ENCODE peak calls at places on chromosomes 7 and 10, in nine cellular contexts. One of them, this sample, is unnamed.
A peak's percentile ranks its signal among the peaks of the same experiment; 100 is the strongest.

GRCh38 chr7:44615149-44615611 is 8.8 kb downstream of the OGDH start:
- DNase-seq in COR-L47: no peak
- DNase-seq in NCI-H748 treated with DMSO at 0.1 percent for 48 hours: no peak
- DNase-seq in BE2C: no peak
- DNase-seq in SW 1271: no peak
- DNase-seq in tibial nerve: no peak
- DNase-seq in AG10803: no peak
- DNase-seq in GM03348: no peak
- DNase-seq in head of caudate nucleus: no peak
- DNase-seq in this sample: peak; percentile 64

GRCh38 chr10:119595715-119596515 is 849 bp downstream of the TIAL1 start:
- DNase-seq in head of caudate nucleus: peak; percentile 62
- DNase-seq in BE2C: peak; percentile 35
- DNase-seq in NCI-H748 treated with DMSO at 0.1 percent for 48 hours: no peak
- DNase-seq in GM03348: peak; percentile 78
- DNase-seq in COR-L47: peak; percentile 11
- DNase-seq in tibial nerve: no peak
- DNase-seq in AG10803: peak; percentile 43
- DNase-seq in SW 1271: no peak
- DNase-seq in this sample: peak; percentile 79

GRCh38 chr7:28409716-28410627 is 2.3 kb upstream of the CREB5 start:
- DNase-seq in AG10803: peak; percentile 38
- DNase-seq in tibial nerve: peak; percentile 43
- DNase-seq in head of caudate nucleus: peak; percentile 44
- DNase-seq in GM03348: peak; percentile 64
- DNase-seq in NCI-H748 treated with DMSO at 0.1 percent for 48 hours: no peak
- DNase-seq in SW 1271: no peak
- DNase-seq in BE2C: peak; percentile 56
- DNase-seq in COR-L47: no peak
- DNase-seq in this sample: peak; percentile 70

GRCh38 chr7:156545989-156546388 is 94.6 kb upstream of the RNF32 start:
- DNase-seq in AG10803: no peak
- DNase-seq in COR-L47: peak; percentile 74
- DNase-seq in SW 1271: no peak
- DNase-seq in tibial nerve: no peak
- DNase-seq in GM03348: no peak
- DNase-seq in NCI-H748 treated with DMSO at 0.1 percent for 48 hours: peak; percentile 86
- DNase-seq in head of caudate nucleus: peak; percentile 42
- DNase-seq in BE2C: no peak
- DNase-seq in this sample: no peak

GRCh38 chr10:119190353-119190752 is 11.7 kb upstream of the PRDX3 start:
- DNase-seq in NCI-H748 treated with DMSO at 0.1 percent for 48 hours: no peak
- DNase-seq in SW 1271: peak; percentile 63
- DNase-seq in BE2C: no peak
- DNase-seq in tibial nerve: no peak
- DNase-seq in GM03348: peak; percentile 88
- DNase-seq in head of caudate nucleus: no peak
- DNase-seq in AG10803: peak; percentile 98
- DNase-seq in COR-L47: no peak
- DNase-seq in this sample: no peak

GRCh38 chr7:106616692-106617052 is 44.3 kb downstream of the CCDC71L start:
- DNase-seq in COR-L47: no peak
- DNase-seq in AG10803: no peak
- DNase-seq in GM03348: no peak
- DNase-seq in BE2C: no peak
- DNase-seq in SW 1271: no peak
- DNase-seq in NCI-H748 treated with DMSO at 0.1 percent for 48 hours: no peak
- DNase-seq in tibial nerve: no peak
- DNase-seq in head of caudate nucleus: no peak
- DNase-seq in this sample: no peak

GRCh38 chr10:35409094-35409582 is 72.8 kb downstream of the CCNY start:
- DNase-seq in COR-L47: no peak
- DNase-seq in SW 1271: no peak
- DNase-seq in NCI-H748 treated with DMSO at 0.1 percent for 48 hours: no peak
- DNase-seq in GM03348: peak; percentile 88
- DNase-seq in tibial nerve: no peak
- DNase-seq in AG10803: peak; percentile 86
- DNase-seq in BE2C: peak; percentile 36
- DNase-seq in head of caudate nucleus: peak; percentile 66
- DNase-seq in this sample: no peak

GRCh38 chr10:3467052-3467906 is 294.7 kb upstream of the PITRM1 start:
- DNase-seq in NCI-H748 treated with DMSO at 0.1 percent for 48 hours: peak; percentile 66
- DNase-seq in SW 1271: peak; percentile 75
- DNase-seq in AG10803: peak; percentile 100
- DNase-seq in head of caudate nucleus: peak; percentile 44
- DNase-seq in tibial nerve: peak; percentile 77
- DNase-seq in COR-L47: no peak
- DNase-seq in BE2C: no peak
- DNase-seq in GM03348: peak; percentile 77
- DNase-seq in this sample: peak; percentile 89

GRCh38 chr10:105063796-105064195 is 422.7 kb downstream of the SORCS3 start:
- DNase-seq in COR-L47: no peak
- DNase-seq in BE2C: peak; percentile 19
- DNase-seq in tibial nerve: no peak
- DNase-seq in AG10803: peak; percentile 61
- DNase-seq in SW 1271: no peak
- DNase-seq in GM03348: no peak
- DNase-seq in head of caudate nucleus: peak; percentile 47
- DNase-seq in NCI-H748 treated with DMSO at 0.1 percent for 48 hours: peak; percentile 21
- DNase-seq in this sample: no peak

GRCh38 chr7:28037220-28038010 is 143.2 kb downstream of the JAZF1 start:
- DNase-seq in tibial nerve: no peak
- DNase-seq in SW 1271: peak; percentile 89
- DNase-seq in BE2C: peak; percentile 24
- DNase-seq in AG10803: peak; percentile 95
- DNase-seq in COR-L47: no peak
- DNase-seq in NCI-H748 treated with DMSO at 0.1 percent for 48 hours: no peak
- DNase-seq in GM03348: peak; percentile 71
- DNase-seq in head of caudate nucleus: no peak
- DNase-seq in this sample: no peak

GRCh38 chr7:47814905-47815613 is 133.2 kb downstream of the PKD1L1 start:
- DNase-seq in head of caudate nucleus: no peak
- DNase-seq in AG10803: no peak
- DNase-seq in GM03348: no peak
- DNase-seq in COR-L47: no peak
- DNase-seq in SW 1271: no peak
- DNase-seq in NCI-H748 treated with DMSO at 0.1 percent for 48 hours: no peak
- DNase-seq in tibial nerve: no peak
- DNase-seq in BE2C: no peak
- DNase-seq in this sample: no peak

GRCh38 chr7:102270176-102270887 is 16.3 kb upstream of the SH2B2 start:
- DNase-seq in COR-L47: no peak
- DNase-seq in head of caudate nucleus: no peak
- DNase-seq in GM03348: no peak
- DNase-seq in NCI-H748 treated with DMSO at 0.1 percent for 48 hours: no peak
- DNase-seq in tibial nerve: no peak
- DNase-seq in AG10803: no peak
- DNase-seq in BE2C: no peak
- DNase-seq in SW 1271: no peak
- DNase-seq in this sample: no peak

GRCh38 chr10:131972474-131973071 is 9.2 kb downstream of the BNIP3 start:
- DNase-seq in head of caudate nucleus: no peak
- DNase-seq in BE2C: peak; percentile 75
- DNase-seq in COR-L47: peak; percentile 47
- DNase-seq in tibial nerve: no peak
- DNase-seq in NCI-H748 treated with DMSO at 0.1 percent for 48 hours: no peak
- DNase-seq in GM03348: no peak
- DNase-seq in SW 1271: no peak
- DNase-seq in AG10803: no peak
- DNase-seq in this sample: peak; percentile 71

GRCh38 chr7:150451097-150451793 is 815 bp downstream of the GIMAP8 start:
- DNase-seq in SW 1271: no peak
- DNase-seq in COR-L47: no peak
- DNase-seq in BE2C: peak; percentile 30
- DNase-seq in head of caudate nucleus: peak; percentile 56
- DNase-seq in AG10803: no peak
- DNase-seq in tibial nerve: no peak
- DNase-seq in NCI-H748 treated with DMSO at 0.1 percent for 48 hours: no peak
- DNase-seq in GM03348: no peak
- DNase-seq in this sample: no peak

GRCh38 chr7:16739863-16740622 is 13.5 kb upstream of the TSPAN13 start:
- DNase-seq in COR-L47: no peak
- DNase-seq in tibial nerve: no peak
- DNase-seq in GM03348: peak; percentile 91
- DNase-seq in BE2C: peak; percentile 59
- DNase-seq in SW 1271: no peak
- DNase-seq in NCI-H748 treated with DMSO at 0.1 percent for 48 hours: no peak
- DNase-seq in head of caudate nucleus: no peak
- DNase-seq in AG10803: peak; percentile 94
- DNase-seq in this sample: no peak

GRCh38 chr7:112192236-112193154 is 13.7 kb downstream of the DOCK4 start:
- DNase-seq in NCI-H748 treated with DMSO at 0.1 percent for 48 hours: no peak
- DNase-seq in BE2C: no peak
- DNase-seq in tibial nerve: no peak
- DNase-seq in AG10803: peak; percentile 24
- DNase-seq in COR-L47: no peak
- DNase-seq in GM03348: peak; percentile 27
- DNase-seq in head of caudate nucleus: no peak
- DNase-seq in SW 1271: peak; percentile 68
- DNase-seq in this sample: no peak

GRCh38 chr10:54010337-54010736 is 790.7 kb downstream of the PCDH15 start:
- DNase-seq in tibial nerve: no peak
- DNase-seq in COR-L47: no peak
- DNase-seq in NCI-H748 treated with DMSO at 0.1 percent for 48 hours: no peak
- DNase-seq in GM03348: no peak
- DNase-seq in BE2C: no peak
- DNase-seq in head of caudate nucleus: no peak
- DNase-seq in AG10803: no peak
- DNase-seq in SW 1271: no peak
- DNase-seq in this sample: no peak

GRCh38 chr7:116630932-116631449 is 41.0 kb upstream of the MET start:
- DNase-seq in tibial nerve: peak; percentile 20
- DNase-seq in AG10803: peak; percentile 82
- DNase-seq in COR-L47: no peak
- DNase-seq in NCI-H748 treated with DMSO at 0.1 percent for 48 hours: no peak
- DNase-seq in SW 1271: no peak
- DNase-seq in BE2C: no peak
- DNase-seq in GM03348: peak; percentile 61
- DNase-seq in head of caudate nucleus: peak; percentile 52
- DNase-seq in this sample: no peak

GRCh38 chr10:19572056-19572455 is 244.2 kb upstream of the PLXDC2 start:
- DNase-seq in COR-L47: no peak
- DNase-seq in head of caudate nucleus: no peak
- DNase-seq in BE2C: no peak
- DNase-seq in tibial nerve: no peak
- DNase-seq in GM03348: no peak
- DNase-seq in SW 1271: no peak
- DNase-seq in NCI-H748 treated with DMSO at 0.1 percent for 48 hours: no peak
- DNase-seq in AG10803: no peak
- DNase-seq in this sample: no peak

This sample was measured in sciatic nerve.